ENCODE peak calls at places on chromosomes 1 and 21, in ten cellular contexts. Q is NCI-H1105 treated with DMSO at 0.1 percent for 48 hours; G is amygdala; O is effector memory CD4-positive, alpha-beta T cell; E is choroid plexus epithelial cell; R is SJSA1; M is Calu3; K is stimulated activated CD8-positive, alpha-beta memory T cell treated with anti-CD3 and anti-CD28 coated beads, Interleukin-15, amount 100 ng/mL, for 4 hours; N is activated T-helper 1 cell treated with anti-CD3 and anti-CD28 coated beads, Interleukin-12 subunit alpha, Interleukin-12 subunit beta, Interleukin-2, Interleukin-4 antibody, amounts not matched to agents 30 ng/mL and 10 ng/mL and 1 ng/mL, durations not matched to agents 14 hours and 24 hours and 36 hours; D is AG20443. Y is an unnamed sample.

GRCh38 chr21:32772281-32773047 is 909 bp upstream of the PAXBP1 start:
- DNase-seq in R (no peak), O (peak; percentile 10), D (peak; percentile 50), N (peak; percentile 49), Q (peak; percentile 44), K (peak; percentile 13), G (no peak), E (peak; percentile 43), M (peak; percentile 7), Y (peak; percentile 21)

GRCh38 chr1:182175340-182176068 is 114.0 kb upstream of the ZNF648 start:
- DNase-seq in N (no peak), M (peak; percentile 29), R (no peak), O (no peak), D (no peak), G (no peak), Q (peak; percentile 68), E (no peak), K (no peak), Y (peak; percentile 4)

GRCh38 chr1:30728832-30729638 is 5.7 kb upstream of the MATN1 start:
- DNase-seq in M (no peak), G (no peak), D (no peak), O (no peak), E (no peak), K (no peak), R (no peak), N (no peak), Q (no peak), Y (no peak)

GRCh38 chr1:42172394-42173133 is 8.0 kb upstream of the GUCA2A start:
- DNase-seq in O (no peak), E (no peak), D (no peak), M (no peak), R (no peak), K (no peak), N (no peak), G (no peak), Q (no peak), Y (no peak)

GRCh38 chr1:231415018-231415583 is 7.0 kb downstream of the EGLN1 start:
- DNase-seq in R (no peak), M (no peak), D (no peak), K (no peak), N (no peak), O (no peak), G (no peak), Q (no peak), E (no peak), Y (no peak)

GRCh38 chr1:111620412-111620971 is 903 bp downstream of the RAP1A start:
- DNase-seq in G (no peak), K (no peak), D (peak; percentile 43), N (no peak), O (no peak), R (no peak), Q (peak; percentile 35), M (no peak), E (peak; percentile 11), Y (no peak)

GRCh38 chr1:110055493-110056283 is 14.8 kb downstream of the ALX3 start:
- DNase-seq in Q (no peak), K (no peak), E (peak; percentile 84), G (no peak), M (no peak), R (no peak), O (no peak), N (no peak), D (peak; percentile 61), Y (no peak)

GRCh38 chr1:37616330-37616729 is 18.4 kb downstream of the RSPO1 start:
- DNase-seq in Q (no peak), G (no peak), R (no peak), O (no peak), M (no peak), N (no peak), E (no peak), K (no peak), D (no peak), Y (no peak)

GRCh38 chr1:155016231-155016831 is 13.7 kb downstream of the ZBTB7B start:
- DNase-seq in K (no peak), Q (no peak), E (no peak), D (no peak), N (no peak), O (no peak), G (no peak), R (no peak), M (no peak), Y (no peak)

GRCh38 chr1:30151826-30152225 is 571.6 kb downstream of the MATN1 start:
- DNase-seq in E (no peak), K (no peak), N (no peak), D (no peak), Q (no peak), G (no peak), M (no peak), R (no peak), O (no peak), Y (no peak)

GRCh38 chr1:14140800-14141526 is 441.0 kb downstream of the PRDM2 start:
- DNase-seq in N (no peak), K (no peak), D (peak; percentile 41), G (no peak), M (no peak), O (no peak), R (no peak), E (peak; percentile 5), Q (peak; percentile 20), Y (peak; percentile 91)

GRCh38 chr1:207883660-207884245 is 27.2 kb downstream of the CD34 start:
- DNase-seq in E (no peak), G (no peak), N (no peak), R (no peak), M (no peak), D (no peak), Q (no peak), K (no peak), O (no peak), Y (no peak)

GRCh38 chr1:110019790-110020189 is 14.6 kb upstream of the STRIP1 start:
- DNase-seq in O (no peak), N (no peak), K (no peak), D (no peak), G (no peak), E (no peak), Q (no peak), R (no peak), M (no peak), Y (no peak)

GRCh38 chr1:4796161-4796998 is 142.0 kb downstream of the AJAP1 start:
- DNase-seq in E (no peak), Q (no peak), O (no peak), D (peak; percentile 7), K (no peak), G (no peak), M (no peak), N (no peak), R (no peak), Y (no peak)

GRCh38 chr1:169113613-169114119 is 7.2 kb downstream of the ATP1B1 start:
- DNase-seq in D (peak; percentile 87), Q (no peak), G (no peak), K (no peak), E (peak; percentile 88), N (no peak), R (peak; percentile 85), M (peak; percentile 69), O (no peak), Y (no peak)

GRCh38 chr1:15994590-15995351 is 9.3 kb upstream of the SRARP start:
- DNase-seq in D (peak; percentile 84), E (peak; percentile 73), G (peak; percentile 47), O (no peak), N (peak; percentile 29), M (peak; percentile 67), R (peak; percentile 75), Q (peak; percentile 32), K (no peak), Y (no peak)

GRCh38 chr1:30518696-30519095 is 204.7 kb downstream of the MATN1 start:
- DNase-seq in E (no peak), K (no peak), N (no peak), G (no peak), R (peak; percentile 60), M (no peak), D (no peak), O (no peak), Q (no peak), Y (no peak)

GRCh38 chr1:230309646-230310177 is 116.4 kb downstream of the PGBD5 start:
- DNase-seq in O (no peak), M (no peak), K (no peak), N (no peak), E (no peak), D (no peak), R (no peak), G (no peak), Q (no peak), Y (no peak)

GRCh38 chr1:19429611-19430010 is 55.7 kb downstream of the CAPZB start:
- DNase-seq in Q (no peak), N (no peak), O (no peak), E (no peak), R (no peak), K (no peak), G (no peak), M (no peak), D (no peak), Y (no peak)

GRCh38 chr1:16138772-16139221 is 17.1 kb downstream of the EPHA2 start:
- DNase-seq in D (peak; percentile 44), O (no peak), K (no peak), Q (no peak), G (no peak), N (no peak), E (no peak), M (peak; percentile 59), R (no peak), Y (no peak)

GRCh38 chr1:241645199-241645598 is 5.0 kb upstream of the CHML start:
- DNase-seq in K (no peak), D (peak; percentile 13), Q (no peak), G (no peak), N (no peak), E (no peak), R (no peak), O (no peak), M (no peak), Y (no peak)

GRCh38 chr1:209220048-209220524 is 363.4 kb upstream of the CAMK1G start:
- DNase-seq in G (no peak), D (no peak), M (no peak), R (no peak), Q (no peak), O (no peak), N (no peak), E (no peak), K (no peak), Y (peak; percentile 45)

GRCh38 chr1:85623061-85623471 is 42.5 kb downstream of the CCN1 start:
- DNase-seq in N (no peak), E (peak; percentile 88), M (no peak), Q (no peak), O (no peak), G (no peak), R (peak; percentile 95), D (peak; percentile 80), K (no peak), Y (no peak)

GRCh38 chr1:152109231-152109997 is 5.8 kb downstream of the TCHH start:
- DNase-seq in Q (no peak), R (no peak), D (no peak), N (no peak), K (no peak), E (no peak), M (no peak), O (no peak), G (no peak), Y (no peak)

GRCh38 chr21:25313891-25314646 is 293.2 kb downstream of the MRPL39 start:
- DNase-seq in O (no peak), D (peak; percentile 14), R (no peak), N (no peak), E (peak; percentile 70), Q (peak; percentile 81), M (no peak), K (no peak), G (no peak), Y (no peak)

GRCh38 chr21:46081022-46081861 is 16.7 kb upstream of the COL6A2 start:
- DNase-seq in R (peak; percentile 38), D (peak; percentile 62), K (no peak), O (no peak), M (no peak), E (no peak), Q (no peak), G (no peak), N (no peak), Y (no peak)

GRCh38 chr1:224377676-224378006 is 21.0 kb downstream of the CNIH4 start:
- DNase-seq in D (peak; percentile 26), Q (no peak), E (peak; percentile 87), M (no peak), G (no peak), K (no peak), R (no peak), N (no peak), O (no peak), Y (no peak)

Y was measured in cerebellum.